ENCODE peak calls at places on chromosomes 3 and 15, in seven cellular contexts. B is psoas muscle, T is mammary epithelial cell, U is HL-60, V is GM23338, I is mesendoderm, X is lower lobe of right lung. P is an unnamed sample.

GRCh38 chr15:92653836-92654524 is 1.6 kb downstream of the FAM174B start:
- DNase-seq in B (no peak), T (no peak), U (no peak), V (no peak), I (peak; percentile 67), X (no peak), P (no peak)

GRCh38 chr3:61796088-61796680 is 234.8 kb downstream of the PTPRG start:
- DNase-seq in B (no peak), T (no peak), U (no peak), V (no peak), I (peak; percentile 86), X (no peak), P (no peak)

GRCh38 chr3:75272708-75273107 is 391.4 kb upstream of the FRG2C start:
- DNase-seq in B (no peak), T (peak; percentile 5), U (no peak), V (no peak), I (no peak), X (no peak), P (peak; percentile 26)

GRCh38 chr3:192812736-192813383 is 85.5 kb upstream of the FGF12 start:
- DNase-seq in B (no peak), T (peak; percentile 30), U (no peak), V (peak; percentile 76), I (peak; percentile 75), X (no peak), P (no peak)

GRCh38 chr3:68878322-68878721 is 54.0 kb downstream of the TAFA4 start:
- DNase-seq in B (no peak), T (no peak), U (no peak), V (peak; percentile 60), I (peak; percentile 56), X (no peak), P (no peak)

GRCh38 chr3:185082829-185083228 is 70.0 kb downstream of the C3orf70 start:
- DNase-seq in B (no peak), T (no peak), U (no peak), V (no peak), I (no peak), X (no peak), P (no peak)

GRCh38 chr15:53490341-53490740 is 269.1 kb downstream of the WDR72 start:
- DNase-seq in B (no peak), T (no peak), U (no peak), V (no peak), I (no peak), X (no peak), P (no peak)

GRCh38 chr3:123048480-123049237 is 18.2 kb upstream of the PDIA5 start:
- DNase-seq in B (no peak), T (no peak), U (no peak), V (no peak), I (no peak), X (no peak), P (no peak)

GRCh38 chr15:71252036-71252898 is 137.0 kb downstream of the THSD4 start:
- DNase-seq in B (no peak), T (no peak), U (no peak), V (no peak), I (no peak), X (no peak), P (no peak)

GRCh38 chr3:186286114-186286513 is 75.9 kb downstream of the DGKG start:
- DNase-seq in B (no peak), T (no peak), U (no peak), V (no peak), I (peak; percentile 11), X (no peak), P (no peak)

GRCh38 chr3:8629151-8630021 is 15.2 kb downstream of the SSUH2 start:
- DNase-seq in B (peak; percentile 86), T (peak; percentile 95), U (peak; percentile 24), V (no peak), I (peak; percentile 41), X (peak; percentile 84), P (peak; percentile 30)

GRCh38 chr15:99578809-99579208 is 13.0 kb downstream of the MEF2A start:
- DNase-seq in B (no peak), T (no peak), U (no peak), V (peak; percentile 50), I (peak; percentile 38), X (no peak), P (no peak)

GRCh38 chr15:62600376-62600775 is 435.3 kb upstream of the C2CD4B start:
- DNase-seq in B (no peak), T (no peak), U (no peak), V (no peak), I (peak; percentile 22), X (no peak), P (no peak)

GRCh38 chr3:52463420-52463819 is 8.0 kb downstream of the NISCH start:
- DNase-seq in B (no peak), T (no peak), U (no peak), V (no peak), I (no peak), X (no peak), P (no peak)

GRCh38 chr3:141055536-141056445 is 4.6 kb downstream of the SPSB4 start:
- DNase-seq in B (no peak), T (no peak), U (no peak), V (no peak), I (no peak), X (no peak), P (no peak)

GRCh38 chr3:85183390-85183789 is 224.6 kb downstream of the CADM2 start:
- DNase-seq in B (no peak), T (no peak), U (no peak), V (no peak), I (no peak), X (no peak), P (no peak)

GRCh38 chr3:42911551-42911950 is 5.6 kb downstream of the ZNF662 start:
- DNase-seq in B (no peak), T (no peak), U (no peak), V (no peak), I (no peak), X (no peak), P (no peak)

GRCh38 chr3:44442591-44443309 is 34.7 kb downstream of the ZNF445 start:
- DNase-seq in B (no peak), T (no peak), U (no peak), V (no peak), I (no peak), X (no peak), P (no peak)

GRCh38 chr3:128503164-128503651 is 10.2 kb upstream of the GATA2 start:
- DNase-seq in B (no peak), T (no peak), U (no peak), V (peak; percentile 68), I (peak; percentile 57), X (no peak), P (no peak)

GRCh38 chr3:39478226-39478625 is 10.7 kb downstream of the MOBP start:
- DNase-seq in B (no peak), T (no peak), U (no peak), V (no peak), I (no peak), X (no peak), P (no peak)

GRCh38 chr3:128994581-128995161 is 795 bp upstream of the CFAP92 start:
- DNase-seq in B (no peak), T (no peak), U (no peak), V (no peak), I (no peak), X (no peak), P (no peak)

DNA sequence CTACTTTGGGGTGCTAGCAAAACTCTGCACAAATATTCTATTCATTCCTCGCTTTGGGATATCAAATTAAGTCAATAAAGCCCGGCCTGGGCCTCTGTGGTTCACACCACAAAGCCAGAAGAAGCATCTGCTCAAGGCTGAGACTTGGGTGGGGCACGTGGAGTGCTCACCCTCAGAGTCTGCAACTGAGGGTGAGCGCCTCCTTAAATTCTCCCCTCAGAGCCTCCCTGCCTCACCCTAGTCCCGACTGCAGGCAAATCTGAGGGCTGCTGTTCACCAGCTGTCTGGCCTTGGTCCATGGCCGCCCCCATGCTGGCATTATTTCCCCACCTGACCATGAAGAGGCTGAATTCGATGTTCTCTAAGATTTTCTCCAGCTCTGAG is 1.7 kb upstream of the MEGF11 start:
- DNase-seq in B (no peak), T (no peak), U (no peak), V (no peak), I (no peak), X (no peak), P (no peak)
- H3K27me3 ChIP-seq in B (peaks cover 4% of the 10 kb centered on the region), T (peaks cover 18% of the 10 kb centered on the region), U (peaks cover 60% of the 10 kb centered on the region), V (peaks cover 80% of the 10 kb centered on the region), I (peaks cover 26% of the 10 kb centered on the region), X (peaks cover 67% of the 10 kb centered on the region), P (peaks cover 66% of the 10 kb centered on the region)

GRCh38 chr15:20344601-20345400 is 196.8 kb downstream of the GOLGA6L6 start:
- DNase-seq in B (no peak), T (peak; percentile 12), U (no peak), V (no peak), I (no peak), X (no peak), P (no peak)

GRCh38 chr15:20346082-20346805 is 195.4 kb downstream of the GOLGA6L6 start:
- DNase-seq in B (no peak), T (peak; percentile 11), U (no peak), V (no peak), I (no peak), X (no peak), P (no peak)

GRCh38 chr15:20341901-20342605 is 199.5 kb downstream of the GOLGA6L6 start:
- DNase-seq in B (peak; percentile 70), T (peak; percentile 42), U (no peak), V (no peak), I (no peak), X (peak; percentile 90), P (no peak)

GRCh38 chr15:20348291-20348899 is 193.2 kb downstream of the GOLGA6L6 start:
- DNase-seq in B (no peak), T (no peak), U (no peak), V (no peak), I (no peak), X (no peak), P (no peak)

GRCh38 chr15:20345401-20345958 is 196.1 kb downstream of the GOLGA6L6 start:
- DNase-seq in B (peak; percentile 19), T (no peak), U (no peak), V (no peak), I (no peak), X (peak; percentile 51), P (no peak)
- H3K27ac ChIP-seq in B (no peak overlapping the region), T (no peak overlapping the region), U (no peak overlapping the region), V (no peak overlapping the region), I (no peak overlapping the region), X (no peak overlapping the region), P (no peak overlapping the region)

DNA sequence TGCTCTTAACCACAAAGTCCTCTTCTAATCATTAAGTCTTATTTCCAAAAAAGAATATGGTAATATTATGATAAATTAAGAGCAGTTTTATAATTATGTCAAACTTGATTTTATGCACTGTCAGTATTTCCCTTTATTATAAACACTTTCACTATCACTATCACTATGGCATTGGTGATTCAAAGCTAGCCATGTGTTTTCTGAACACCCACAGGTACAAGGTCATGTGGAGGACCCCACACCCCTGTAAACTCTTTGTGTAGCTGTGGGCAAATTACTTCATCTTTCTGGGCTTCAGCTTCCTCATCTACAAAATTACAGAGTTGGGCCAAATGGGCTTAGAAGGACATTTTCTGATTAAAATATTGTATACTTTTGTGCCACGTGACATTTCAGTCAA is 41.6 kb downstream of the FBXL22 start:
- DNase-seq in B (no peak), T (no peak), U (no peak), V (no peak), I (no peak), X (no peak), P (no peak)
- H3K27me3 ChIP-seq in B (no peaks in the 10 kb centered on the region), T (no peaks in the 10 kb centered on the region), U (no peaks in the 10 kb centered on the region), V (no peaks in the 10 kb centered on the region), I (no peaks in the 10 kb centered on the region), X (no peaks in the 10 kb centered on the region), P (no peaks in the 10 kb centered on the region)

DNA sequence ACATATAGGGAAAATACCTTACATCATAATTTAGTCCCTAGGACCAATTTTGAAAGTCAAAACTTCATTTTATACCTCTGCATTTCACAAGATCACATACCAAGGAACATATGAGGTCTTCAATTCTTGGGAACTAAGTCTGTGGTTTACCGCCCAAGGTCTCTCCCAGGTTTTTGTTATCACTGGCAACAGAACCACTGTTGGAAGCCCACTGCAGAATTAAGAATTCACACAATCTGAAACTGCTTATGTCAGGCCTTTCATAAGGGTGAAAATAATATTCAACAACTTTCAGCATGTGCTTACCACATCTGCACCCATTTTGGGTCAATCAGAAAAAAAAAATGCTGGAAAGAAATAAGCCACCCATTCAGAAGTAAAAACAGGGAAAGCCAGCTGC is 107.2 kb upstream of the MME start:
- DNase-seq in B (no peak), T (peak; percentile 27), U (no peak), V (no peak), I (no peak), X (no peak), P (no peak)
- H3K27ac ChIP-seq in B (no peak overlapping the region), T (no peak overlapping the region), U (no peak overlapping the region), V (no peak overlapping the region), I (no peak overlapping the region), X (no peak overlapping the region), P (no peak overlapping the region)

P was measured in AG04450.